ENCODE peak calls at places on chromosomes 16 and 17, in nine cellular contexts. A is HepG2, H is HCT116, C is A549, P is GM23338, N is SK-N-SH, U is K562, I is GM12878, E is Panc1. T is an unnamed sample.

GRCh38 chr17:61425682-61426481 is 26.2 kb downstream of the TBX2 start:
- DNase-seq in E (no peak), C (no peak), A (peak; percentile 85), I (no peak), H (peak; percentile 63), P (peak; percentile 77), N (peak; percentile 42), U (peak; percentile 1), T (no peak)

GRCh38 chr16:85857406-85857805 is 41.6 kb upstream of the IRF8 start:
- DNase-seq in U (no peak), C (no peak), N (no peak), P (no peak), I (no peak), H (no peak), A (no peak), E (no peak), T (no peak)

GRCh38 chr17:42408076-42408475 is 15.0 kb downstream of the CAVIN1 start:
- DNase-seq in U (no peak), A (no peak), E (no peak), H (no peak), N (no peak), C (no peak), P (peak; percentile 47), I (no peak), T (no peak)

GRCh38 chr16:67339453-67339852 is 12.8 kb downstream of the LRRC36 start:
- DNase-seq in I (no peak), N (no peak), U (no peak), C (no peak), H (peak; percentile 18), E (no peak), P (peak; percentile 21), A (peak; percentile 21), T (no peak)

GRCh38 chr16:27717726-27718125 is 167.8 kb downstream of the KATNIP start:
- DNase-seq in P (no peak), U (no peak), E (no peak), I (no peak), C (no peak), N (no peak), H (no peak), A (no peak), T (no peak)

GRCh38 chr17:2462481-2462880 is 49.2 kb downstream of the METTL16 start:
- DNase-seq in E (no peak), N (no peak), C (no peak), I (no peak), U (no peak), A (no peak), H (no peak), P (no peak), T (no peak)

GRCh38 chr16:2858245-2859025 is 465 bp upstream of the PRSS22 start:
- DNase-seq in E (no peak), A (no peak), I (no peak), H (peak; percentile 85), N (peak; percentile 42), P (peak; percentile 79), C (no peak), U (no peak), T (no peak)

GRCh38 chr16:47976609-47977180 is 179.1 kb downstream of the ABCC12 start:
- DNase-seq in U (no peak), C (no peak), A (no peak), H (no peak), E (no peak), P (no peak), N (no peak), I (no peak), T (no peak)

GRCh38 chr16:22001591-22001990 is 675 bp upstream of the PDZD9 start:
- DNase-seq in U (peak; percentile 20), I (no peak), H (no peak), P (no peak), C (no peak), N (no peak), A (no peak), E (no peak), T (no peak)

GRCh38 chr17:68296217-68297140 is 5.2 kb downstream of the ARSG start:
- DNase-seq in I (no peak), C (no peak), N (no peak), E (no peak), U (no peak), H (no peak), P (peak; percentile 67), A (no peak), T (no peak)

GRCh38 chr16:61654962-61655361 is 381.3 kb downstream of the CDH8 start:
- DNase-seq in I (no peak), H (no peak), P (peak; percentile 14), E (no peak), N (no peak), U (no peak), A (no peak), C (no peak), T (no peak)

GRCh38 chr16:64297863-64298579 is 823.8 kb downstream of the CDH11 start:
- DNase-seq in P (no peak), U (no peak), N (no peak), H (no peak), I (no peak), A (no peak), C (no peak), E (no peak), T (no peak)

GRCh38 chr16:51538707-51539604 is 387.9 kb upstream of the SALL1 start:
- DNase-seq in P (no peak), C (peak; percentile 88), N (peak; percentile 13), I (no peak), H (no peak), U (no peak), A (peak; percentile 72), E (peak; percentile 78), T (no peak)

GRCh38 chr17:19768046-19768782 is 20.1 kb upstream of the ALDH3A1 start:
- DNase-seq in H (no peak), U (no peak), E (no peak), I (no peak), N (no peak), A (no peak), P (no peak), C (no peak), T (no peak)

GRCh38 chr17:19773534-19773933 is 25.4 kb upstream of the ALDH3A1 start:
- DNase-seq in U (no peak), A (no peak), P (no peak), E (no peak), N (no peak), I (no peak), H (no peak), C (no peak), T (no peak)

GRCh38 chr17:19769946-19770652 is 22.0 kb upstream of the ALDH3A1 start:
- DNase-seq in P (no peak), E (no peak), H (no peak), U (no peak), N (no peak), I (no peak), A (no peak), C (no peak), T (no peak)

GRCh38 chr17:19770985-19771710 is 23.1 kb upstream of the ALDH3A1 start:
- DNase-seq in I (no peak), H (no peak), C (no peak), N (no peak), A (no peak), P (no peak), E (no peak), U (no peak), T (no peak)

GRCh38 chr17:19771971-19772630 is 24.0 kb upstream of the ALDH3A1 start:
- DNase-seq in P (no peak), C (no peak), E (no peak), H (no peak), U (no peak), I (no peak), A (no peak), N (no peak), T (no peak)
- TF ChIP-seq REST in P (no peak), C (no peak), E (no peak), H (no peak), U (no peak), I (no peak), A (no peak), N (no peak), T (no peak)

GRCh38 chr16:524274-525011 is 3.1 kb upstream of the CAPN15 start:
- DNase-seq in C (no peak), U (no peak), H (no peak), E (no peak), P (no peak), I (no peak), N (no peak), A (no peak), T (no peak)

GRCh38 chr16:527015-527903 is at the start of gene CAPN15:
- DNase-seq in P (peak; percentile 90), A (peak; percentile 76), H (peak; percentile 32), I (peak; percentile 33), E (no peak), U (peak; percentile 89), N (peak; percentile 93), C (peak; percentile 61), T (peak; percentile 84)

GRCh38 chr16:525520-526180 is 1.9 kb upstream of the CAPN15 start:
- DNase-seq in C (peak; percentile 68), P (no peak), H (peak; percentile 57), U (no peak), N (no peak), A (no peak), E (peak; percentile 81), I (peak; percentile 62), T (peak; percentile 44)

GRCh38 chr16:525123-525519 is 2.4 kb upstream of the CAPN15 start:
- DNase-seq in I (no peak), H (no peak), P (no peak), U (no peak), N (no peak), E (no peak), A (no peak), C (no peak), T (no peak)

GRCh38 chr16:526181-527014 is 1.1 kb upstream of the CAPN15 start:
- DNase-seq in P (peak; percentile 76), C (no peak), A (no peak), H (no peak), U (no peak), E (no peak), I (no peak), N (no peak), T (no peak)
- TF ChIP-seq REST in P (no peak), C (no peak), A (no peak), H (no peak), U (no peak), E (no peak), I (no peak), N (no peak), T (no peak)

GRCh38 chr16:58684001-58684353 is 593 bp downstream of the SLC38A7 start:
- DNase-seq in N (no peak), A (no peak), C (no peak), I (no peak), U (no peak), P (no peak), H (no peak), E (no peak), T (peak; percentile 40)
- TF ChIP-seq REST in N (no peak), A (no peak), C (no peak), I (no peak), U (no peak), P (no peak), H (no peak), E (no peak), T (no peak)

DNA sequence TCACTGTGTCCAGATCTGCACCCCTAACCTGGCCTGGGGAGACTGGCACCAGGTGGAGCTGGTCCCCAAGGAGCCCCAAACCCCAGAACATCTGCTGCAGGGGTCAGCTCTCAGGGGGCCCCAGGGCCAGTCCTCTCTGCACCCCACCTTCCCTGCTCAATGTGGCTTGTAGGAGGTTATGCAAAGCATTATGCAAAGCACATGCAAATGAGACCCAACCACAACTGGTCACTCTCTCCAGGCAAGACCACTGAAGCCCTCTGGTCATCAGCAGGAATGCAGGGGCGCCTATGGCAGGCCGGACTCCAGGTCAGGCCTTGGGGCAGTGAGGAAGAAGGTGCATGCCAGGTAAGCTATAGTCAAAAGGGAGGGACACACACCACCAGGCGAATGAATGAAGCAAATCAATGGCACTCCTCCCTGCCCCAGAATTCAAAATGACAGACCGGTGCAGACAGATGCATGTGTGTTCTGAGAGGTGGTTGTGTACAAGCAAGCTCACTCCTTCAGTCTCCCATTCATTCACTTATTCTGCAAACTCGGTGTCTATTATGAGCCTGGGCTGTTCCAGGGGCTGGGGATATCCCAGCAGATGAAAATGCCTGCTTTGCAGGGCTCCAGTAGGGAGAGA is 48.0 kb downstream of the TMEM235 start:
- DNase-seq in U (no peak), I (no peak), E (no peak), A (no peak), C (no peak), N (no peak), P (no peak), H (no peak), T (no peak)
- TF ChIP-seq REST in U (no peak), I (no peak), E (no peak), A (no peak), C (no peak), N (no peak), P (no peak), H (no peak), T (no peak)

T was measured in HL-60.